ENCODE peak calls at places on chromosome 4, in nine cellular contexts. X is germinal center; W is occipital lobe; M is Daoy; Q is posterior vena cava; Y is choroid plexus epithelial cell; J is thoracic aorta; O is HFFc6; F is activated CD4-positive, alpha-beta T cell treated with anti-CD3 and anti-CD28 coated beads for 24 hours. P is an unnamed sample.

GRCh38 chr4:144709793-144710525 is 64.0 kb downstream of the HHIP start:
- DNase-seq in X (no peak), W (peak), M (peak), Q (no peak), Y (peak), J (no peak), O (peak), F (no peak), P (no peak)

GRCh38 chr4:89519771-89520170 is 212.2 kb upstream of the GPRIN3 start:
- DNase-seq in X (no peak), W (no peak), M (no peak), Q (no peak), Y (no peak), J (no peak), O (no peak), F (no peak), P (no peak)

GRCh38 chr4:8761167-8761823 is 110.3 kb downstream of the HMX1 start:
- DNase-seq in X (no peak), W (no peak), M (peak), Q (peak), Y (no peak), J (no peak), O (no peak), F (no peak), P (no peak)

GRCh38 chr4:79827283-79827682 is 245.7 kb downstream of the ANTXR2 start:
- DNase-seq in X (no peak), W (no peak), M (no peak), Q (no peak), Y (no peak), J (no peak), O (no peak), F (no peak), P (no peak)

GRCh38 chr4:53841711-53842110 is 222.7 kb downstream of the CHIC2 start:
- DNase-seq in X (no peak), W (no peak), M (no peak), Q (no peak), Y (no peak), J (no peak), O (no peak), F (no peak), P (no peak)

GRCh38 chr4:25531272-25531671 is 124.4 kb upstream of the SLC34A2 start:
- DNase-seq in X (peak), W (no peak), M (no peak), Q (no peak), Y (no peak), J (no peak), O (no peak), F (no peak), P (no peak)

GRCh38 chr4:187770345-187770744 is 225.2 kb upstream of the ZFP42 start:
- DNase-seq in X (no peak), W (no peak), M (peak), Q (no peak), Y (no peak), J (no peak), O (no peak), F (no peak), P (no peak)

GRCh38 chr4:8710946-8711345 is 118.4 kb downstream of the CPZ start:
- DNase-seq in X (no peak), W (no peak), M (no peak), Q (peak), Y (no peak), J (no peak), O (no peak), F (no peak), P (no peak)

GRCh38 chr4:163372035-163372434 is 28.3 kb downstream of the NPY5R start:
- DNase-seq in X (no peak), W (no peak), M (no peak), Q (no peak), Y (no peak), J (no peak), O (no peak), F (no peak), P (no peak)

GRCh38 chr4:108830509-108831244 is 67.8 kb upstream of the ETNPPL start:
- DNase-seq in X (no peak), W (no peak), M (peak), Q (no peak), Y (peak), J (no peak), O (no peak), F (no peak), P (no peak)

GRCh38 chr4:17807446-17807845 is 3.1 kb downstream of the DCAF16 start:
- DNase-seq in X (no peak), W (no peak), M (no peak), Q (no peak), Y (peak), J (no peak), O (peak), F (no peak), P (no peak)

GRCh38 chr4:93183589-93183988 is 645.0 kb upstream of the ATOH1 start:
- DNase-seq in X (no peak), W (no peak), M (no peak), Q (no peak), Y (peak), J (no peak), O (no peak), F (no peak), P (no peak)

GRCh38 chr4:39383690-39384089 is 17.5 kb upstream of the RFC1 start:
- DNase-seq in X (no peak), W (no peak), M (no peak), Q (no peak), Y (no peak), J (no peak), O (no peak), F (no peak), P (no peak)

GRCh38 chr4:7518871-7519637 is 84.3 kb upstream of the PSAPL1 start:
- DNase-seq in X (no peak), W (peak), M (no peak), Q (no peak), Y (no peak), J (no peak), O (no peak), F (no peak), P (no peak)

GRCh38 chr4:148868207-148868606 is 426.0 kb upstream of the NR3C2 start:
- DNase-seq in X (no peak), W (no peak), M (peak), Q (no peak), Y (peak), J (no peak), O (no peak), F (no peak), P (no peak)

GRCh38 chr4:102493794-102494193 is 7.4 kb upstream of the NFKB1 start:
- DNase-seq in X (no peak), W (no peak), M (no peak), Q (no peak), Y (no peak), J (no peak), O (no peak), F (no peak), P (no peak)

GRCh38 chr4:137768881-137769280 is 236.6 kb upstream of the PCDH18 start:
- DNase-seq in X (no peak), W (no peak), M (no peak), Q (no peak), Y (no peak), J (no peak), O (no peak), F (no peak), P (no peak)

GRCh38 chr4:70715097-70715496 is 6.7 kb upstream of the RUFY3 start:
- DNase-seq in X (no peak), W (no peak), M (peak), Q (no peak), Y (peak), J (no peak), O (no peak), F (no peak), P (no peak)

GRCh38 chr4:160848901-160849735 is 1314.7 kb downstream of the FSTL5 start:
- DNase-seq in X (no peak), W (no peak), M (peak), Q (no peak), Y (peak), J (no peak), O (no peak), F (no peak), P (no peak)

GRCh38 chr4:55175779-55176231 is 50.4 kb upstream of the KDR start:
- DNase-seq in X (no peak), W (no peak), M (peak), Q (no peak), Y (peak), J (no peak), O (peak), F (no peak), P (no peak)

GRCh38 chr4:110361921-110362320 is 114.0 kb upstream of the ENPEP start:
- DNase-seq in X (no peak), W (no peak), M (peak), Q (no peak), Y (peak), J (no peak), O (no peak), F (no peak), P (no peak)

GRCh38 chr4:80926891-80927290 is 103.6 kb upstream of the BMP3 start:
- DNase-seq in X (no peak), W (no peak), M (no peak), Q (no peak), Y (peak), J (no peak), O (no peak), F (no peak), P (no peak)

GRCh38 chr4:8690216-8690786 is 97.7 kb downstream of the CPZ start:
- DNase-seq in X (no peak), W (no peak), M (no peak), Q (peak), Y (no peak), J (no peak), O (no peak), F (no peak), P (no peak)

GRCh38 chr4:67762091-67762490 is 7.9 kb upstream of the GNRHR start:
- DNase-seq in X (no peak), W (no peak), M (peak), Q (no peak), Y (peak), J (no peak), O (no peak), F (no peak), P (peak)

GRCh38 chr4:76197971-76198410 is 15.6 kb downstream of the SCARB2 start:
- DNase-seq in X (no peak), W (peak), M (no peak), Q (peak), Y (peak), J (no peak), O (no peak), F (no peak), P (no peak)

GRCh38 chr4:105909699-105910340 is 14.5 kb downstream of the NPNT start:
- DNase-seq in X (no peak), W (no peak), M (peak), Q (no peak), Y (no peak), J (no peak), O (no peak), F (no peak), P (no peak)